ENCODE peak calls at places on chromosome 22, in ten cellular contexts. One of them, this sample, is unnamed.

GRCh38 chr22:37019309-37020191 is at the start of the genes MPST and TST:
- DNase-seq in A549: peak
- DNase-seq in AG09319: no peak
- DNase-seq in hippocampal formation: peak
- DNase-seq in GOT3: no peak
- DNase-seq in activated CD4-positive, alpha-beta T cell treated with anti-CD3 and anti-CD28 coated beads for 36 hours: peak
- DNase-seq in fibroblast of lung: peak
- DNase-seq in choroid plexus epithelial cell: peak
- DNase-seq in activated CD8-positive, alpha-beta T cell treated with anti-CD3 and anti-CD28 coated beads, Interleukin-2, amount 10 ng/mL, durations not matched to agents 7 days and 5 days: peak
- DNase-seq in stimulated activated CD4-positive, alpha-beta T cell treated with anti-CD3 and anti-CD28 coated beads, Interleukin-2, amount 100 ng/mL, for 48 hours: peak
- DNase-seq in this sample: no peak

GRCh38 chr22:44309137-44309536 is 3.6 kb downstream of the SHISAL1 start:
- DNase-seq in A549: peak
- DNase-seq in AG09319: peak
- DNase-seq in hippocampal formation: no peak
- DNase-seq in GOT3: peak
- DNase-seq in activated CD4-positive, alpha-beta T cell treated with anti-CD3 and anti-CD28 coated beads for 36 hours: no peak
- DNase-seq in fibroblast of lung: peak
- DNase-seq in choroid plexus epithelial cell: peak
- DNase-seq in activated CD8-positive, alpha-beta T cell treated with anti-CD3 and anti-CD28 coated beads, Interleukin-2, amount 10 ng/mL, durations not matched to agents 7 days and 5 days: no peak
- DNase-seq in stimulated activated CD4-positive, alpha-beta T cell treated with anti-CD3 and anti-CD28 coated beads, Interleukin-2, amount 100 ng/mL, for 48 hours: no peak
- DNase-seq in this sample: no peak

GRCh38 chr22:32058656-32059280 is 15.7 kb downstream of the SLC5A1 start:
- DNase-seq in A549: no peak
- DNase-seq in AG09319: no peak
- DNase-seq in hippocampal formation: no peak
- DNase-seq in GOT3: no peak
- DNase-seq in activated CD4-positive, alpha-beta T cell treated with anti-CD3 and anti-CD28 coated beads for 36 hours: no peak
- DNase-seq in fibroblast of lung: no peak
- DNase-seq in choroid plexus epithelial cell: peak
- DNase-seq in activated CD8-positive, alpha-beta T cell treated with anti-CD3 and anti-CD28 coated beads, Interleukin-2, amount 10 ng/mL, durations not matched to agents 7 days and 5 days: no peak
- DNase-seq in stimulated activated CD4-positive, alpha-beta T cell treated with anti-CD3 and anti-CD28 coated beads, Interleukin-2, amount 100 ng/mL, for 48 hours: no peak
- DNase-seq in this sample: no peak

GRCh38 chr22:31098633-31099110 is 8.7 kb downstream of the SELENOM start:
- DNase-seq in A549: no peak
- DNase-seq in AG09319: no peak
- DNase-seq in hippocampal formation: peak
- DNase-seq in GOT3: no peak
- DNase-seq in activated CD4-positive, alpha-beta T cell treated with anti-CD3 and anti-CD28 coated beads for 36 hours: no peak
- DNase-seq in fibroblast of lung: no peak
- DNase-seq in choroid plexus epithelial cell: no peak
- DNase-seq in activated CD8-positive, alpha-beta T cell treated with anti-CD3 and anti-CD28 coated beads, Interleukin-2, amount 10 ng/mL, durations not matched to agents 7 days and 5 days: no peak
- DNase-seq in stimulated activated CD4-positive, alpha-beta T cell treated with anti-CD3 and anti-CD28 coated beads, Interleukin-2, amount 100 ng/mL, for 48 hours: no peak
- DNase-seq in this sample: no peak

GRCh38 chr22:48333323-48333763 is 1494.3 kb downstream of the BRD1 start:
- DNase-seq in A549: no peak
- DNase-seq in AG09319: no peak
- DNase-seq in hippocampal formation: no peak
- DNase-seq in GOT3: no peak
- DNase-seq in activated CD4-positive, alpha-beta T cell treated with anti-CD3 and anti-CD28 coated beads for 36 hours: no peak
- DNase-seq in fibroblast of lung: no peak
- DNase-seq in choroid plexus epithelial cell: no peak
- DNase-seq in activated CD8-positive, alpha-beta T cell treated with anti-CD3 and anti-CD28 coated beads, Interleukin-2, amount 10 ng/mL, durations not matched to agents 7 days and 5 days: no peak
- DNase-seq in stimulated activated CD4-positive, alpha-beta T cell treated with anti-CD3 and anti-CD28 coated beads, Interleukin-2, amount 100 ng/mL, for 48 hours: no peak
- DNase-seq in this sample: no peak

GRCh38 chr22:19057999-19058491 is 64.2 kb downstream of the DGCR2 start:
- DNase-seq in A549: no peak
- DNase-seq in AG09319: no peak
- DNase-seq in hippocampal formation: no peak
- DNase-seq in GOT3: no peak
- DNase-seq in activated CD4-positive, alpha-beta T cell treated with anti-CD3 and anti-CD28 coated beads for 36 hours: no peak
- DNase-seq in fibroblast of lung: no peak
- DNase-seq in choroid plexus epithelial cell: no peak
- DNase-seq in activated CD8-positive, alpha-beta T cell treated with anti-CD3 and anti-CD28 coated beads, Interleukin-2, amount 10 ng/mL, durations not matched to agents 7 days and 5 days: no peak
- DNase-seq in stimulated activated CD4-positive, alpha-beta T cell treated with anti-CD3 and anti-CD28 coated beads, Interleukin-2, amount 100 ng/mL, for 48 hours: no peak
- DNase-seq in this sample: no peak

GRCh38 chr22:45476814-45477213 is 25.9 kb upstream of the FBLN1 start:
- DNase-seq in A549: no peak
- DNase-seq in AG09319: no peak
- DNase-seq in hippocampal formation: no peak
- DNase-seq in GOT3: no peak
- DNase-seq in activated CD4-positive, alpha-beta T cell treated with anti-CD3 and anti-CD28 coated beads for 36 hours: no peak
- DNase-seq in fibroblast of lung: peak
- DNase-seq in choroid plexus epithelial cell: no peak
- DNase-seq in activated CD8-positive, alpha-beta T cell treated with anti-CD3 and anti-CD28 coated beads, Interleukin-2, amount 10 ng/mL, durations not matched to agents 7 days and 5 days: no peak
- DNase-seq in stimulated activated CD4-positive, alpha-beta T cell treated with anti-CD3 and anti-CD28 coated beads, Interleukin-2, amount 100 ng/mL, for 48 hours: no peak
- DNase-seq in this sample: no peak

GRCh38 chr22:31676700-31677099 is 14.7 kb upstream of the PISD start:
- DNase-seq in A549: peak
- DNase-seq in AG09319: peak
- DNase-seq in hippocampal formation: peak
- DNase-seq in GOT3: peak
- DNase-seq in activated CD4-positive, alpha-beta T cell treated with anti-CD3 and anti-CD28 coated beads for 36 hours: peak
- DNase-seq in fibroblast of lung: peak
- DNase-seq in choroid plexus epithelial cell: peak
- DNase-seq in activated CD8-positive, alpha-beta T cell treated with anti-CD3 and anti-CD28 coated beads, Interleukin-2, amount 10 ng/mL, durations not matched to agents 7 days and 5 days: peak
- DNase-seq in stimulated activated CD4-positive, alpha-beta T cell treated with anti-CD3 and anti-CD28 coated beads, Interleukin-2, amount 100 ng/mL, for 48 hours: peak
- DNase-seq in this sample: no peak

GRCh38 chr22:39995346-39996252 is 845 bp downstream of the FAM83F start:
- DNase-seq in A549: no peak
- DNase-seq in AG09319: no peak
- DNase-seq in hippocampal formation: no peak
- DNase-seq in GOT3: no peak
- DNase-seq in activated CD4-positive, alpha-beta T cell treated with anti-CD3 and anti-CD28 coated beads for 36 hours: no peak
- DNase-seq in fibroblast of lung: no peak
- DNase-seq in choroid plexus epithelial cell: no peak
- DNase-seq in activated CD8-positive, alpha-beta T cell treated with anti-CD3 and anti-CD28 coated beads, Interleukin-2, amount 10 ng/mL, durations not matched to agents 7 days and 5 days: no peak
- DNase-seq in stimulated activated CD4-positive, alpha-beta T cell treated with anti-CD3 and anti-CD28 coated beads, Interleukin-2, amount 100 ng/mL, for 48 hours: no peak
- DNase-seq in this sample: no peak

GRCh38 chr22:44775862-44776261 is 23.5 kb downstream of the ARHGAP8 start:
- DNase-seq in A549: no peak
- DNase-seq in AG09319: no peak
- DNase-seq in hippocampal formation: no peak
- DNase-seq in GOT3: no peak
- DNase-seq in activated CD4-positive, alpha-beta T cell treated with anti-CD3 and anti-CD28 coated beads for 36 hours: no peak
- DNase-seq in fibroblast of lung: no peak
- DNase-seq in choroid plexus epithelial cell: no peak
- DNase-seq in activated CD8-positive, alpha-beta T cell treated with anti-CD3 and anti-CD28 coated beads, Interleukin-2, amount 10 ng/mL, durations not matched to agents 7 days and 5 days: no peak
- DNase-seq in stimulated activated CD4-positive, alpha-beta T cell treated with anti-CD3 and anti-CD28 coated beads, Interleukin-2, amount 100 ng/mL, for 48 hours: no peak
- DNase-seq in this sample: no peak

GRCh38 chr22:44605486-44605885 is 96.5 kb upstream of the PRR5 start:
- DNase-seq in A549: no peak
- DNase-seq in AG09319: no peak
- DNase-seq in hippocampal formation: no peak
- DNase-seq in GOT3: no peak
- DNase-seq in activated CD4-positive, alpha-beta T cell treated with anti-CD3 and anti-CD28 coated beads for 36 hours: no peak
- DNase-seq in fibroblast of lung: no peak
- DNase-seq in choroid plexus epithelial cell: no peak
- DNase-seq in activated CD8-positive, alpha-beta T cell treated with anti-CD3 and anti-CD28 coated beads, Interleukin-2, amount 10 ng/mL, durations not matched to agents 7 days and 5 days: no peak
- DNase-seq in stimulated activated CD4-positive, alpha-beta T cell treated with anti-CD3 and anti-CD28 coated beads, Interleukin-2, amount 100 ng/mL, for 48 hours: no peak
- DNase-seq in this sample: no peak

GRCh38 chr22:31302021-31302420 is 9.7 kb upstream of the PIK3IP1 start:
- DNase-seq in A549: no peak
- DNase-seq in AG09319: no peak
- DNase-seq in hippocampal formation: no peak
- DNase-seq in GOT3: no peak
- DNase-seq in activated CD4-positive, alpha-beta T cell treated with anti-CD3 and anti-CD28 coated beads for 36 hours: no peak
- DNase-seq in fibroblast of lung: no peak
- DNase-seq in choroid plexus epithelial cell: no peak
- DNase-seq in activated CD8-positive, alpha-beta T cell treated with anti-CD3 and anti-CD28 coated beads, Interleukin-2, amount 10 ng/mL, durations not matched to agents 7 days and 5 days: no peak
- DNase-seq in stimulated activated CD4-positive, alpha-beta T cell treated with anti-CD3 and anti-CD28 coated beads, Interleukin-2, amount 100 ng/mL, for 48 hours: no peak
- DNase-seq in this sample: no peak

This sample was measured in SW 1271.